ENCODE peak calls at places on chromosome 15, in five cellular contexts. H is astrocyte of the spinal cord, F is dorsolateral prefrontal cortex, G is H7, S is AG10803. K is an unnamed sample.

GRCh38 chr15:62125763-62126162 is 39.3 kb downstream of the C2CD4B start:
- DNase-seq in H (no peak), S (peak; percentile 46), G (no peak), F (no peak), K (peak; percentile 81)

GRCh38 chr15:47409601-47410000 is 307.7 kb upstream of the SEMA6D start:
- DNase-seq in F (no peak), H (peak; percentile 60), G (no peak), S (peak; percentile 25), K (peak; percentile 51)

GRCh38 chr15:101646652-101647051 is 5.5 kb downstream of the TM2D3 start:
- DNase-seq in S (peak; percentile 55), F (no peak), H (no peak), G (no peak), K (no peak)

GRCh38 chr15:79629687-79630086 is 197.6 kb downstream of the MINAR1 start:
- DNase-seq in H (peak; percentile 18), S (peak; percentile 82), G (no peak), F (no peak), K (peak; percentile 27)

GRCh38 chr15:49989498-49989897 is 129.5 kb downstream of the ATP8B4 start:
- DNase-seq in F (no peak), G (no peak), H (no peak), S (no peak), K (no peak)

GRCh38 chr15:41870689-41871081 is 23.2 kb downstream of the SPTBN5 start:
- DNase-seq in H (peak; percentile 76), F (no peak), G (no peak), S (no peak), K (peak; percentile 84)

GRCh38 chr15:65379986-65380385 is 2.2 kb upstream of the IGDCC3 start:
- DNase-seq in H (no peak), F (no peak), S (no peak), G (no peak), K (no peak)

GRCh38 chr15:88654430-88655102 is 15.8 kb downstream of the ISG20 start:
- DNase-seq in G (no peak), H (no peak), F (no peak), S (no peak), K (no peak)

GRCh38 chr15:57015897-57016296 is 97.5 kb downstream of the TCF12 start:
- DNase-seq in S (no peak), G (no peak), H (no peak), F (no peak), K (peak; percentile 34)

GRCh38 chr15:69298697-69299441 is at the start of gene PAQR5:
- DNase-seq in F (no peak), H (no peak), S (no peak), G (peak; percentile 92), K (no peak)

GRCh38 chr15:43531018-43531667 is 13.7 kb downstream of the MAP1A start:
- DNase-seq in S (no peak), H (no peak), G (peak; percentile 62), F (no peak), K (peak; percentile 38)

GRCh38 chr15:51861557-51862350 is 32.3 kb downstream of the TMOD3 start:
- DNase-seq in H (no peak), G (no peak), S (no peak), F (no peak), K (no peak)

GRCh38 chr15:80152896-80153876 is at the start of gene FAH:
- DNase-seq in H (peak; percentile 62), F (no peak), G (no peak), S (peak; percentile 60), K (peak; percentile 71)

GRCh38 chr15:41464889-41465580 is 28.6 kb upstream of the ITPKA start:
- DNase-seq in H (no peak), F (no peak), G (no peak), S (no peak), K (no peak)

GRCh38 chr15:44087578-44088190 is 107.4 kb downstream of the FRMD5 start:
- DNase-seq in G (no peak), S (peak; percentile 91), F (no peak), H (peak; percentile 88), K (peak; percentile 93)

GRCh38 chr15:57527382-57528091 is 64.2 kb upstream of the MYZAP start:
- DNase-seq in S (peak; percentile 93), F (no peak), H (peak; percentile 90), G (peak; percentile 68), K (peak; percentile 96)

GRCh38 chr15:63256433-63256884 is 20.9 kb upstream of the APH1B start:
- DNase-seq in S (peak; percentile 86), F (no peak), G (peak; percentile 61), H (peak; percentile 90), K (peak; percentile 94)
- H3K4me3 ChIP-seq in S (no peak overlapping the region), F (no peak overlapping the region), G (no peak overlapping the region), H (no peak overlapping the region), K (no peak overlapping the region)

GRCh38 chr15:40302981-40303380 is 4.8 kb downstream of the PLCB2 start:
- DNase-seq in G (no peak), F (no peak), H (no peak), S (no peak), K (no peak)
- H3K4me3 ChIP-seq in G (no peak overlapping the region), F (no peak overlapping the region), H (no peak overlapping the region), S (no peak overlapping the region), K (no peak overlapping the region)

GRCh38 chr15:63597821-63598220 is 634 bp downstream of the FBXL22 start:
- DNase-seq in G (no peak), H (no peak), S (no peak), F (no peak), K (no peak)
- H3K4me3 ChIP-seq in G (no peak overlapping the region), H (no peak overlapping the region), S (no peak overlapping the region), F (no peak overlapping the region), K (no peak overlapping the region)

DNA sequence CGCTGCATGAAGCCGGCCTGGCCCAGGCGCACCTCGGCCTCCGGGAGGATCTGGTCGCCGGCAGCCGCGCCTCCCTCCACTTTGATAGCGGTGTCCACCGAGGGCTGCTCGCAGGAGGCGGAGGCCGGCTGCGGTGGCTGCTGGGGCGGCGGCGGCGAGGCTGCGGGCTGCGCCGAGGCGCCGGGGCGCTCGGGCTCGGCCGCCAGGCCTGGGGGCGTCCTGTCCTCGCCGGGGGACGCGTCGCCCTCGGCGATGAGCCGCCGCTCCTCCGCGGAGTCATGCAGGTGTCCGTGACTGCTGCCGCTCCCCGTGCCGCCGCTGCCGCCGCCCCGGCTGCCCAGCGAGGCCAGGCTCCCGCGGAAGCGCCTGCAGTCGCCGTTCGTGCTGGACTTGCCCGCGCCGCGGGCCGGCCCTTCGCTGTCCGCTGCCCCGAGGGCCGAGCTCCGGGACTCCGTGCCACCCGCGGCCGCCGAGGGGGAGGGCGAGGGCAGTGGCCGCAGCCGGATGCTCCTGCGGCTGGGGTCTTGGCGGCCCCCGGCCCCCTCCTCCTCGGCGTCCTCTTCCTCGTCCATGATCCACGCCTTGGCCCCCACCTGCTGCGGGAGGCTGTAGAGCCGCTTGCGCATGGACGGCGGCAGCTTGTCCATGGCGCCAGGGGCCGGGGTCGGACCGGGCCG is 996 bp downstream of the HCN4 start:
- DNase-seq in G (peak; percentile 85), S (no peak), F (no peak), H (no peak), K (no peak)
- H3K4me3 ChIP-seq in G (peak overlapping the region; percentile 71), S (no peak overlapping the region), F (peak overlapping the region; percentile 44), H (no peak overlapping the region), K (no peak overlapping the region)

DNA sequence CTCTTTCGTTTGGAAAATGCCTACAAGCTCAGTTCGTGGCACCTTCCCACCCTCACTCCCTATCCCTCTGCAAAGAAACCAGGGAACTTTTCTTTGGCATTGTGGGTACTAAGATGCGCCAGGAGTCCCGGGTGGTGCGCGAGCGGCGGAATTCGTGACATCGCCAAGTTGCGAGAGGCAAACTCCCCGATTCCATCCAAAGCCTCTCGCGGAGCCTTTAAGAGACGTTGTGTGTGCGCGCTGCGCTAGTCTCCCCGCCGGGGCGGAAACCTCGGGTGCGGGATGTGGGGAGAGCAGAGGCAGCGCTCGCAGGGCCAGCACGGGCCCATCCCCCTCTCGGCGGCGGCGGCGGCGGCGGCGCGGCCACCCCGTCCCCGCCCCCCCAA is 443 bp upstream of the NR2F2 start:
- DNase-seq in F (no peak), H (peak; percentile 87), S (peak; percentile 85), G (no peak), K (peak; percentile 90)
- H3K4me3 ChIP-seq in F (peak overlapping the region; percentile 36), H (peak overlapping the region; percentile 94), S (peak overlapping the region; percentile 72), G (peak overlapping the region; percentile 42), K (peak overlapping the region; percentile 75)

GRCh38 chr15:78319588-78319987 is 20.2 kb upstream of the SKIC8 start:
- DNase-seq in H (no peak), G (no peak), S (no peak), F (no peak), K (no peak)

GRCh38 chr15:78321786-78322185 is 18.4 kb upstream of the CRABP1 start:
- DNase-seq in H (no peak), G (peak; percentile 52), F (no peak), S (no peak), K (no peak)

GRCh38 chr15:78322243-78322642 is 17.9 kb upstream of the CRABP1 start:
- DNase-seq in H (peak; percentile 67), G (peak; percentile 76), S (peak; percentile 58), F (no peak), K (peak; percentile 73)

GRCh38 chr15:78320173-78320572 is 20.0 kb upstream of the CRABP1 start:
- DNase-seq in G (peak; percentile 39), H (no peak), S (no peak), F (no peak), K (no peak)

DNA sequence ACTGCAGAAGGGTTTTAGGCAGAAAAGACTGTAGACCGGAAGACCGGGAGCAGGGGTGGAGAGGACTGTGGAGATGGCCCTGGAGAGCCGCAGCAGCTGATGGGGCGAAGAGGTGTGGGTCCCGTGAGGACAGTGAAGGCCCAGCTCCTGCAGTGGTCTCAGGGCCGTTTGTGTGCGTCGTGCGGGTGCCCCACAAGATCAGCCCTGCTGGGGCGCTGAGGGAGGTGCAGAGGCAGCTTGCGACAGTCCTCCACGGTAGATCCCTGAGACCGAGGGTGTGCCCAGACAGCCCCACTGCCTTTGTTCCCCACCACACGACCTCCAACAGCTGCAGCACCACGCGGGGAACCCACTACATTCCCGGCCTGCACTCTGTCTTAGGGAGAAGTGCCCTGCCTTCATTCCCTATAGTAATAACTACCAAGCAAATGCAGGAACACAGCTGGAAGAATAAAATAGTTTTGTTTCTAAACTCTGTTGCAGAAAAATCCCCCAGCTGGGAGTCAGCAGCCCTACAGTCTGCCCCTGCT is 19.0 kb upstream of the CRABP1 start:
- DNase-seq in G (peak; percentile 62), S (no peak), H (no peak), F (no peak), K (no peak)
- H3K4me3 ChIP-seq in G (no peak overlapping the region), S (no peak overlapping the region), H (no peak overlapping the region), F (no peak overlapping the region), K (no peak overlapping the region)

DNA sequence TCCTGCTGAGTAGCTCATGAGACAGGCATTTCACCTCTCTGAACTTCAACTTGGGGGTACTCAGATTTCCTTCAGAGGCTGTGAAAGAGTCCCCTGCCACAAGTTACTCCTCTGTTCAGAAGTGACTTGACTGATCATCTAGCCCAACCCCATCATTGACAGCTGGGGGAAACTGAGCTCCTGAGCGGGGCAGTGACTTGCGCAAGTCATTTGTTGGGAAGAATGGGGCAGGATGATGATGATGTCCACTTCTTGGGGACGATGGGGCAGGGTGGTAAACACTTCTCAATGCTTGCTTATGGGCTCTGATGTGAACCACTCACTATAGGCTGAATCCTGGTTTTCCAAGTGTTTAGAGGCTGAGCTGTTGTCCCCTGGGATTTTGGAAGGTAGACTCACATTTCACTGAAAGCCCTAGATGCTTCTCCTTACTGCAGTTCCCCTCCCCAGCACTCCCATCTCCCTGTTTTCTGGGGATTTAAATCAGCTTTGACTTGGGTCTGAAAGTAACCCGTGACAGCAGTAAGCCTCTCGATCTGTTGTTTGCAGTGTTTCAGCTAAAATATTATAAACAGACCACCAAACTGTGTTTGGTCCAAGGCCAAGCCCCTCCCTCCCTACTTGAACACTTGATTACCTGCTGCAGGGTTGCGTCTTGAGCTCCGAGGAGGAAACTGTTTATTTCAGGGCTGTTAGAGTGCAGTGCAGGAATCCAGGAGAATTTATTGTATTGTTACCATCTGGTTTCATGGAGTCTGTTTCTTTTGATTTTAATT is 25.1 kb downstream of the SMAD3 start:
- DNase-seq in H (no peak), G (no peak), F (no peak), S (no peak), K (no peak)
- H3K4me3 ChIP-seq in H (no peak overlapping the region), G (no peak overlapping the region), F (no peak overlapping the region), S (no peak overlapping the region), K (no peak overlapping the region)

K was measured in choroid plexus epithelial cell.